ENCODE peak calls at places on chromosome 7, in four cellular contexts. T is HCT116, B is HepG2, M is K562. X is an unnamed sample.

GRCh38 chr7:20778063-20778721 is 8.5 kb downstream of the SP8 start:
- DNase-seq in B (no peak), T (no peak), M (no peak), X (no peak)

GRCh38 chr7:139088268-139088667 is 21.3 kb downstream of the ZC3HAV1 start:
- DNase-seq in M (peak; percentile 13), B (no peak), T (no peak), X (no peak)

GRCh38 chr7:89857767-89858166 is 296.5 kb upstream of the STEAP1 start:
- DNase-seq in T (no peak), B (no peak), M (no peak), X (no peak)

GRCh38 chr7:100132697-100133137 is 6.0 kb downstream of the MBLAC1 start:
- DNase-seq in B (peak; percentile 57), T (no peak), M (peak; percentile 76), X (peak; percentile 74)

GRCh38 chr7:151454932-151455530 is 15.1 kb upstream of the CRYGN start:
- DNase-seq in B (no peak), T (no peak), M (no peak), X (no peak)

GRCh38 chr7:127629268-127629854 is 11.4 kb upstream of the PAX4 start:
- DNase-seq in M (peak; percentile 51), B (peak; percentile 33), T (peak; percentile 50), X (no peak)

GRCh38 chr7:22601812-22602568 is 102.0 kb upstream of the STEAP1B start:
- DNase-seq in M (no peak), T (no peak), B (no peak), X (no peak)

GRCh38 chr7:77799078-77799964 is 748 bp downstream of the PHTF2 start:
- DNase-seq in M (peak; percentile 45), T (peak; percentile 6), B (no peak), X (no peak)

GRCh38 chr7:110591341-110591740 is 499.6 kb upstream of the LRRN3 start:
- DNase-seq in T (no peak), B (no peak), M (no peak), X (no peak)

GRCh38 chr7:3649250-3649649 is 348.2 kb downstream of the SDK1 start:
- DNase-seq in B (no peak), M (no peak), T (no peak), X (no peak)
- TF ChIP-seq CTCF in B (no peak), M (no peak), T (peak; percentile 4), X (peak; percentile 62)

GRCh38 chr7:85160223-85160622 is 26.6 kb downstream of the SEMA3D start:
- DNase-seq in T (no peak), M (no peak), B (no peak), X (no peak)

GRCh38 chr7:85159003-85159402 is 27.9 kb downstream of the SEMA3D start:
- DNase-seq in M (no peak), T (no peak), B (no peak), X (no peak)

GRCh38 chr7:85154282-85154937 is 32.4 kb downstream of the SEMA3D start:
- DNase-seq in T (no peak), B (no peak), M (no peak), X (no peak)

GRCh38 chr7:85153715-85154114 is 33.1 kb downstream of the SEMA3D start:
- DNase-seq in B (no peak), M (no peak), T (no peak), X (no peak)

DNA sequence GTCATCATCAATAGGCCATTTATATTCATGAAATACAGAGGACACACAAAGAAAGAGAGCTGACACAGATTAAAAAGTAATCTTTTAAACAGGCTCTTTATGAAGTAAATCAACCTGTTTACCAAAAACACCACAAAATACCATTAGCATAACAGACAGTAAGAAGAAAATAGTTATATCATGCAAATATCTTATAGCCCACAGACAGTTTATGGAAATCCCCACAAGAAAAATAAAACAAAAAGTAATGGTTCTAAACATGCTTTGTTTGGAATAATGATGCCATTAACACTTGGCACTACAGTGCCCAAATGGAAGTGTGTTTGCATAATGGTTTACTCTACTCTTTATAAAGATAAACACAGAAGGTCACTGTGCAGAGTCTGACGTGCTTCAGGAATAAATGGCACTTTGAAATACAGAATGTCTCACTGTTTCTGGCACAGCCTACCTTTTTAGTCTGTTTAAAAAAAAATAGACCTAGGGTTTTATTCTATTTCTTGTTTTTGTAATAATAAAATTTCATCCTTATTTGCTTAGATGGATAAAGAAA is 30.1 kb downstream of the SEMA3D start:
- DNase-seq in B (no peak), T (no peak), M (no peak), X (no peak)
- TF ChIP-seq TCF7L2 in B (no peak), T (no peak), M (no peak), X (no peak)

GRCh38 chr7:52917982-52918578 is 117.4 kb upstream of the POM121L12 start:
- DNase-seq in B (no peak), T (no peak), M (peak; percentile 20), X (peak; percentile 2)
- TF ChIP-seq CTCF in B (peak; percentile 37), T (no peak), M (peak; percentile 31), X (peak; percentile 78)

DNA sequence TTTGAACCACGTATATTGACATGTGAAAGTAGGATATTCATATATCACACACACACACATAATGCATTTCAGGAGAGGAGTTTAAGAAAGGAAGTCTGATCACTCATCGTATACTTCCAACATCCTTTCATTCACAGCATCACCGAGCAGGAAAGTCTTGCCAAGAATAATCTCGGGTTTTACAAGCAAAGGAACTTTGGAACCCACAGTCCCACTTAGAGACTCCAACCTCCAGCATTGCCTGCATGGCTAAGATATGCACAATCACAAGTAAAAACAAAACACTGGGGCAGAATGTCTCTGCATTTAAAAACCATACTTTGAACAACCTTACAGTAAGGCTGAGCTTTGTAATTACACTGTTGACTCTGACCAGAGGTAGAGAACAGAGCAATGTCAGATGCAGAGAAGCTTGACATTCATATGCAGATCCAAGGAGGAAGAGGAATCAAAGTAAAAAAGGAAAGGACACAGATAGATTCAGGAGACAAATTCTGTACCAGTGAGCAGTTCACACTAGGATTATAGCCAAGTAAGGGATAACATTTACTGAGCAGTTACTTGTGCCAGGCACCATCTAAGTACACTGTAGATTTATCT is 14.8 kb downstream of the THSD7A start:
- DNase-seq in B (no peak), M (no peak), T (no peak), X (no peak)
- TF ChIP-seq TCF7L2 in B (no peak), M (no peak), T (no peak), X (no peak)

DNA sequence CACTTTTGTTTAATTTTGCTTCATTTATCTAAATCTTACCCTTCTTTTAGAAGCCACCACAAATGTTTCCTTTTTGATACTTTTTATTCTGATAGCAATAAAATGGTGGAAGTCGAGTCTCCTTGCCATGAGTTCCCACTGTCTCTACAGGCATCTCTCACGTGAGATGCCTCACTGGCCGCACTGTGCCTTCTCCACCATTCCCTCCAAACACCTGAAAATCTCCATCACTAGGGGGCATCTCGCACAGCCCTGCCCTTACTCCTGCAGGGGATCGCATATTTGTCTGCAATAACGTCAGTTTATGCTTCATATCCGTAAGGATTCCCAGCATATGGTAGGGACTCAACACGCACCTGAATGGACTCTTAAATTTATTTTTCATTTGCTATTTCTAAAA is 56.3 kb upstream of the NCAPG2 start:
- DNase-seq in B (peak; percentile 15), M (no peak), T (no peak), X (no peak)
- TF ChIP-seq CTCF in B (peak; percentile 46), M (peak; percentile 43), T (peak; percentile 20), X (no peak)

DNA sequence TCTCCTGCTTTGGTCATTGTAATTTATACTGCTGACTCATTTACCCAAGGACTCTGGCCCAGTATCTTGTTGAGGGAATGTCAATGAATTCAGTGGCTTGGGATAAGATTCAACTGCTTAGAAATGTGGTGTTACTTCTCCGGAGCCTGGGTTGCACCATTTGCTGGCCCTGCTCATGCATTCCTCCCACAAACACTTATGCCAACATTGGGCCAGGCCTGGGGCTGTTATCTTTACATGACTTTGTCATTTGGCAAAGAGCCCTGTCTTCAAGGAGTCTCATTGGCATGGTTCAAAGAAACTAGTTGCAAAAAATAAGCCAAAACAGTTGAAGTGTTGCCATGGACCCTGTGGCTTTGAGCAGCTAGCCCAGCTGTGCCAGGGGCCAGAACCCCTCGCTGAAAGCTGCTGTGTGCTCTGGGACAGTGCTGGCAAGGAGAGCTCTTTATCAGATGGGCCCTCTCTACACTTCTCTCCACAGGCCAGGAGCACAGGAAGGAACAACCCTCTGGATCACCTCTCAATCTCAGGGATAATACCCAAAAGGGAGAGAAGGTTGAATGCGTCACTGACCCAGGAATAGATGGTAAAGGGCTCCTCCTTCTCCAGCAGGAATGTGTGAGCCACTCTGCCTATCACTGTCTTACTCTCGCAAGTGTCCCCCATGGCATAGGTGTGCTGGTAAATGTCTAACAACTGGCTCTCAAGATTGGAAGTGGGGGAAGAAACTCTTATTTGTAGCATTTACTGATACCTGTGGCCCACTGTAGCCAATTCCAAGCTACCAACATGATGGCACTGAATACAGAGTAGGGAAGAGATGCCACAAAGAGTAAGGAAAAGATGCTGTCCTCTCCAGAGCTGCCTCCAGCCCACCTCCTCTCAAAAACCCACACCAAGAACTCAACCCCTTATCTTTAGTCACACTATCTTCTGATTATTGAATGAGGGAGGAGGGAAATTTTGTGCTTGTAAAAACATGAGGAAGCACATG is 23.5 kb upstream of the PDE1C start:
- DNase-seq in B (no peak), M (no peak), T (no peak), X (no peak)
- TF ChIP-seq TCF7L2 in B (no peak), M (no peak), T (no peak), X (no peak)

X was measured in Panc1.